ENCODE peak calls at places on chromosomes 16 and 17, in ten cellular contexts. R, V, P, W, M, Y, A, Q, U and E are unnamed samples.

GRCh38 chr17:9900019-9900594 is 5.0 kb downstream of the RCVRN start:
- DNase-seq in R (no peak), P (no peak), V (peak), Y (no peak), M (no peak), U (no peak), W (no peak), A (no peak), Q (no peak), E (no peak)

GRCh38 chr17:21358682-21359482 is 17.3 kb upstream of the KCNJ12 start:
- DNase-seq in U (no peak), Q (no peak), W (no peak), M (no peak), V (no peak), P (no peak), R (no peak), Y (peak), A (no peak), E (no peak)

GRCh38 chr17:410674-411401 is 58.2 kb upstream of the RPH3AL start:
- DNase-seq in R (no peak), Y (peak), P (no peak), Q (peak), U (no peak), V (peak), M (peak), W (peak), A (peak), E (no peak)

GRCh38 chr17:9645858-9646555 is 690 bp downstream of the USP43 start:
- DNase-seq in Y (peak), M (peak), A (no peak), V (peak), Q (no peak), P (peak), W (peak), R (no peak), U (no peak), E (no peak)

GRCh38 chr17:68360198-68360597 is 68.9 kb downstream of the ARSG start:
- DNase-seq in A (no peak), M (no peak), V (no peak), P (no peak), W (no peak), U (no peak), R (no peak), Y (no peak), Q (no peak), E (no peak)

GRCh38 chr17:72171703-72172670 is 51.2 kb downstream of the SOX9 start:
- DNase-seq in P (no peak), Q (no peak), R (no peak), A (peak), Y (no peak), V (no peak), U (no peak), M (no peak), W (no peak), E (no peak)

GRCh38 chr16:50497592-50497991 is 50.6 kb upstream of the NKD1 start:
- DNase-seq in A (no peak), W (no peak), P (no peak), V (no peak), M (no peak), Q (no peak), U (no peak), Y (no peak), R (no peak), E (no peak)

GRCh38 chr17:39740357-39741111 is 2.8 kb downstream of the GRB7 start:
- DNase-seq in A (no peak), R (peak), W (no peak), Q (no peak), U (no peak), Y (peak), P (no peak), M (no peak), V (peak), E (no peak)

GRCh38 chr17:42097691-42098661 is at the start of gene ZNF385C:
- DNase-seq in Q (peak), P (no peak), W (no peak), U (no peak), V (peak), R (no peak), M (no peak), A (no peak), Y (no peak), E (no peak)

GRCh38 chr16:86354641-86355040 is 155.7 kb upstream of the FOXF1 start:
- DNase-seq in U (no peak), V (no peak), Q (no peak), R (peak), P (no peak), M (no peak), W (no peak), Y (no peak), A (no peak), E (no peak)

GRCh38 chr17:614637-615546 is 99.7 kb downstream of the VPS53 start:
- DNase-seq in R (no peak), P (no peak), A (peak), U (no peak), Y (no peak), Q (no peak), W (peak), M (no peak), V (no peak), E (no peak)

GRCh38 chr17:40517286-40517662 is 15.9 kb upstream of the TNS4 start:
- DNase-seq in Y (no peak), R (no peak), U (no peak), W (no peak), M (no peak), A (no peak), P (no peak), V (peak), Q (no peak), E (no peak)

GRCh38 chr17:7178973-7179316 is 225 bp downstream of the ASGR1 start:
- DNase-seq in Y (no peak), U (no peak), V (no peak), Q (no peak), A (no peak), P (no peak), M (no peak), R (no peak), W (no peak), E (no peak)

GRCh38 chr17:30443721-30444120 is 33.5 kb upstream of the GOSR1 start:
- DNase-seq in U (no peak), P (no peak), M (no peak), A (no peak), Y (no peak), W (no peak), V (no peak), Q (no peak), R (no peak), E (no peak)

GRCh38 chr16:49720225-49720624 is 135.7 kb downstream of the ZNF423 start:
- DNase-seq in Y (no peak), V (no peak), Q (no peak), W (no peak), A (no peak), U (no peak), R (no peak), M (no peak), P (no peak), E (no peak)

GRCh38 chr17:78817123-78817522 is 23.5 kb downstream of the USP36 start:
- DNase-seq in Y (no peak), M (no peak), A (no peak), P (no peak), U (no peak), R (no peak), Q (peak), W (no peak), V (peak), E (no peak)

GRCh38 chr16:50371036-50371716 is 2.4 kb upstream of the BRD7 start:
- DNase-seq in W (no peak), P (no peak), U (no peak), M (no peak), V (no peak), A (no peak), Q (no peak), R (no peak), Y (no peak), E (no peak)

GRCh38 chr16:14489460-14489859 is 140.6 kb downstream of the PARN start:
- DNase-seq in Q (no peak), M (no peak), R (no peak), V (no peak), P (no peak), Y (peak), W (peak), A (peak), U (no peak), E (no peak)

GRCh38 chr16:15704545-15704987 is 54.5 kb downstream of the NDE1 start:
- DNase-seq in W (peak), U (peak), Y (peak), R (peak), P (peak), Q (peak), V (peak), M (peak), A (peak), E (peak)

GRCh38 chr17:869067-869466 is 86.9 kb downstream of the MRM3 start:
- DNase-seq in U (no peak), P (no peak), V (no peak), Q (no peak), Y (no peak), M (no peak), A (peak), R (peak), W (no peak), E (no peak)

GRCh38 chr17:55845385-55845784 is 94.5 kb downstream of the PCTP start:
- DNase-seq in W (no peak), Y (peak), Q (no peak), U (no peak), R (peak), M (peak), A (no peak), V (peak), P (peak), E (peak)

GRCh38 chr17:1227917-1228751 is 42.1 kb upstream of the BHLHA9 start:
- DNase-seq in A (no peak), W (peak), P (peak), V (peak), Q (peak), Y (no peak), U (no peak), M (no peak), R (no peak), E (no peak)

GRCh38 chr17:77409282-77410161 is 268.8 kb downstream of the SEC14L1 start:
- DNase-seq in R (peak), U (peak), M (no peak), Q (no peak), W (no peak), Y (no peak), P (no peak), V (no peak), A (no peak), E (no peak)

GRCh38 chr17:17018612-17019429 is 23.4 kb upstream of the MPRIP start:
- DNase-seq in U (no peak), A (no peak), P (no peak), Q (no peak), R (no peak), Y (no peak), V (peak), M (no peak), W (no peak), E (no peak)

GRCh38 chr16:24539850-24540484 is 601 bp downstream of the RBBP6 start:
- DNase-seq in W (peak), M (no peak), Y (peak), R (peak), U (no peak), V (peak), A (peak), Q (peak), P (peak), E (no peak)

GRCh38 chr16:47140686-47141085 is 3.1 kb downstream of the NETO2 start:
- DNase-seq in Y (no peak), R (no peak), Q (no peak), V (no peak), P (no peak), U (no peak), W (no peak), M (no peak), A (no peak), E (no peak)

GRCh38 chr17:36856921-36857381 is 80.3 kb upstream of the LHX1 start:
- DNase-seq in W (no peak), Q (no peak), U (no peak), A (no peak), M (no peak), P (no peak), V (no peak), Y (no peak), R (no peak), E (no peak)

GRCh38 chr17:348692-349425 is 3.7 kb downstream of the RPH3AL start:
- DNase-seq in A (no peak), Q (no peak), M (no peak), R (no peak), W (no peak), P (peak), Y (peak), V (peak), U (no peak), E (no peak)

GRCh38 chr17:63989622-63990345 is 8.4 kb upstream of the PRR29 start:
- DNase-seq in P (no peak), V (peak), Q (no peak), Y (no peak), M (no peak), A (no peak), W (no peak), R (no peak), U (no peak), E (no peak)

GRCh38 chr17:39800540-39800939 is 62.8 kb downstream of the GRB7 start:
- DNase-seq in W (no peak), M (no peak), P (no peak), A (no peak), Y (no peak), U (no peak), V (no peak), R (no peak), Q (no peak), E (no peak)

GRCh38 chr17:31216053-31216751 is 80.8 kb downstream of the OMG start:
- DNase-seq in W (no peak), Y (peak), U (no peak), A (no peak), V (no peak), R (peak), Q (no peak), P (no peak), M (peak), E (no peak)

GRCh38 chr17:28917465-28917864 is 14.6 kb upstream of the DHRS13 start:
- DNase-seq in R (no peak), Y (no peak), A (no peak), W (no peak), V (no peak), U (no peak), Q (no peak), M (no peak), P (no peak), E (no peak)

GRCh38 chr17:56595831-56596740 is 2.6 kb downstream of the NOG start:
- DNase-seq in W (no peak), U (no peak), Q (no peak), A (no peak), V (no peak), R (no peak), M (peak), P (no peak), Y (no peak), E (no peak)

GRCh38 chr17:50855708-50856330 is 10.3 kb downstream of the TOB1 start:
- DNase-seq in A (no peak), P (no peak), Y (no peak), V (no peak), U (no peak), M (no peak), W (no peak), Q (no peak), R (no peak), E (no peak)
- H3K27ac ChIP-seq in A (no peak), P (peak), Y (no peak), V (no peak), U (no peak), M (no peak), W (no peak), Q (no peak), R (no peak), E (no peak)

DNA sequence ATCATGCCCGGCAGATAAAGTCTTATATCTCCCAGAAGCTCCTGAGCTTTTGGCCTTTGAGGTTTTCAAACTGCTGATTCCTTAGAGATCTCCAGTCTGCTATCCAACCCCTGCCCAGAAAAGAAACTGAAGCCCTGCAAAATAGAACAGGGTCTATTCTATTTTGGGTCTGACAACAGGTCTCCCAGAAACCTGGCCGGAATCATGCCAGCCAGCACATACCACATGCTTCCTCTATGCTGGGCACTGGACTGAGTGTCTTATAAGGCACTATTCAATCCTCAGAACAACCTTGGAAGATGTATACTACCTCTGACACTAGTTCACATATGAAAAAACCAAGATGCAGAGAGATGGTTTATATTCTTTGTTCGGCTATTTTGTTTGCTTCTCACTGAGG is 21.3 kb upstream of the GFOD2 start:
- DNase-seq in A (no peak), W (no peak), U (no peak), P (no peak), M (no peak), V (no peak), Y (no peak), R (no peak), Q (no peak), E (no peak)
- H3K27ac ChIP-seq in A (no peak), W (no peak), U (no peak), P (no peak), M (no peak), V (no peak), Y (no peak), R (no peak), Q (no peak), E (no peak)

GRCh38 chr17:66466421-66466820 is 164.0 kb downstream of the PRKCA start:
- DNase-seq in M (no peak), Q (no peak), P (no peak), W (no peak), U (no peak), A (no peak), V (no peak), Y (no peak), R (no peak), E (no peak)
- H3K27ac ChIP-seq in M (no peak), Q (no peak), P (no peak), W (peak), U (no peak), A (no peak), V (peak), Y (peak), R (peak), E (no peak)

DNA sequence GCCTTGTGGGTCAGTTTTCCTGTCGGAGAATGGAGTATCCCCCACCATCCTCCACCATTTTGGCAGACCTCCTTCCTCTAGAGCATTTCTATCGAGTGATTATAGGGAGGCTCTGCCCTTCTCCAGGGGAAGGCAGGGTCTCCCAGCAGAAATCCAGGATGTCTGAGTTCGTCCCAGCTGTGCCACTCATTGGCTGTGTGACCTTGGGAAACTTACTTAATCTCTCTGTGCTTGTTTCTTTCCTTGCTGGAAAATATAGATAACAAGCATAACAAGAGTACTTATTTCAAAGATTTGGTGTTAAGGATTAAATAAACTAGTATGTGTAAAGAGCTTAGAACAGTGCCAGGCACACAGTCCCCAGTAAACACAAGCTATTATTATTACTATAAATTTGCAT is 14.8 kb downstream of the ATP2A3 start:
- DNase-seq in A (no peak), Q (no peak), Y (no peak), V (no peak), U (no peak), R (no peak), P (no peak), W (no peak), M (no peak), E (no peak)
- H3K27ac ChIP-seq in A (no peak), Q (no peak), Y (no peak), V (no peak), U (no peak), R (no peak), P (no peak), W (no peak), M (no peak), E (no peak)

GRCh38 chr16:3718019-3718391 is 681 bp upstream of the TRAP1 start:
- DNase-seq in R (peak), W (no peak), M (no peak), P (no peak), Y (no peak), A (no peak), U (no peak), Q (no peak), V (no peak), E (no peak)
- H3K27ac ChIP-seq in R (peak), W (peak), M (no peak), P (peak), Y (peak), A (no peak), U (peak), Q (peak), V (peak), E (peak)